ENCODE peak calls at places on chromosomes 7 and 10, in four cellular contexts. B is GM23338, T is upper lobe of right lung, Z is fibroblast of lung. O is an unnamed sample. For H3K27me3, the result is how much of the 10 kb centered on the place peaks cover.

GRCh38 chr10:114334301-114334700 is 70.0 kb downstream of the AFAP1L2 start:
- DNase-seq in B (peak), T (no peak), Z (peak), O (no peak)

GRCh38 chr7:9488555-9488954 is 1055.1 kb downstream of the NXPH1 start:
- DNase-seq in B (no peak), T (no peak), Z (peak), O (peak)

GRCh38 chr10:77833225-77833624 is 93.3 kb downstream of the DLG5 start:
- DNase-seq in B (no peak), T (no peak), Z (no peak), O (no peak)

GRCh38 chr7:132440126-132440525 is 136.1 kb downstream of the PLXNA4 start:
- DNase-seq in B (no peak), T (no peak), Z (no peak), O (no peak)

GRCh38 chr7:98286093-98286525 is 4.6 kb downstream of the BRI3 start:
- DNase-seq in B (no peak), T (peak), Z (peak), O (no peak)

GRCh38 chr10:104581884-104582603 is 59.0 kb upstream of the SORCS3 start:
- DNase-seq in B (no peak), T (no peak), Z (peak), O (peak)

GRCh38 chr7:132106491-132106890 is 469.8 kb downstream of the PLXNA4 start:
- DNase-seq in B (no peak), T (no peak), Z (no peak), O (no peak)

GRCh38 chr7:66050990-66051424 is 24.6 kb upstream of the ASL start:
- DNase-seq in B (no peak), T (peak), Z (peak), O (peak)

GRCh38 chr10:67115972-67116371 is 190.1 kb downstream of the LRRTM3 start:
- DNase-seq in B (no peak), T (no peak), Z (peak), O (peak)

GRCh38 chr7:92547579-92547978 is 19.0 kb downstream of the RBM48 start:
- DNase-seq in B (no peak), T (no peak), Z (no peak), O (no peak)

GRCh38 chr10:1788401-1788800 is 51.1 kb upstream of the ADARB2 start:
- DNase-seq in B (no peak), T (no peak), Z (no peak), O (no peak)

GRCh38 chr7:81140206-81140605 is 221.4 kb upstream of the SEMA3C start:
- DNase-seq in B (no peak), T (no peak), Z (no peak), O (no peak)

GRCh38 chr7:134355925-134356324 is 39.2 kb upstream of the SLC35B4 start:
- DNase-seq in B (no peak), T (no peak), Z (no peak), O (no peak)

GRCh38 chr7:104971290-104972071 is 42.5 kb upstream of the KMT2E start:
- DNase-seq in B (no peak), T (no peak), Z (peak), O (no peak)

GRCh38 chr7:81600608-81601007 is 169.2 kb downstream of the HGF start:
- DNase-seq in B (no peak), T (no peak), Z (peak), O (no peak)

GRCh38 chr10:34504534-34504933 is 310.6 kb downstream of the PARD3 start:
- DNase-seq in B (no peak), T (no peak), Z (peak), O (peak)

GRCh38 chr7:93890464-93891068 is at the start of gene TFPI2:
- DNase-seq in B (peak), T (peak), Z (peak), O (peak)

GRCh38 chr7:126718419-126718818 is 534.3 kb downstream of the GRM8 start:
- DNase-seq in B (no peak), T (no peak), Z (no peak), O (no peak)

GRCh38 chr7:104252409-104253134 is 44.8 kb upstream of the ORC5 start:
- DNase-seq in B (peak), T (no peak), Z (no peak), O (no peak)

GRCh38 chr10:79491171-79491835 is 21.0 kb upstream of the EIF5AL1 start:
- DNase-seq in B (peak), T (no peak), Z (no peak), O (no peak)
- TF ChIP-seq CTCF in B (peak), T (no peak), Z (no peak), O (no peak)

DNA sequence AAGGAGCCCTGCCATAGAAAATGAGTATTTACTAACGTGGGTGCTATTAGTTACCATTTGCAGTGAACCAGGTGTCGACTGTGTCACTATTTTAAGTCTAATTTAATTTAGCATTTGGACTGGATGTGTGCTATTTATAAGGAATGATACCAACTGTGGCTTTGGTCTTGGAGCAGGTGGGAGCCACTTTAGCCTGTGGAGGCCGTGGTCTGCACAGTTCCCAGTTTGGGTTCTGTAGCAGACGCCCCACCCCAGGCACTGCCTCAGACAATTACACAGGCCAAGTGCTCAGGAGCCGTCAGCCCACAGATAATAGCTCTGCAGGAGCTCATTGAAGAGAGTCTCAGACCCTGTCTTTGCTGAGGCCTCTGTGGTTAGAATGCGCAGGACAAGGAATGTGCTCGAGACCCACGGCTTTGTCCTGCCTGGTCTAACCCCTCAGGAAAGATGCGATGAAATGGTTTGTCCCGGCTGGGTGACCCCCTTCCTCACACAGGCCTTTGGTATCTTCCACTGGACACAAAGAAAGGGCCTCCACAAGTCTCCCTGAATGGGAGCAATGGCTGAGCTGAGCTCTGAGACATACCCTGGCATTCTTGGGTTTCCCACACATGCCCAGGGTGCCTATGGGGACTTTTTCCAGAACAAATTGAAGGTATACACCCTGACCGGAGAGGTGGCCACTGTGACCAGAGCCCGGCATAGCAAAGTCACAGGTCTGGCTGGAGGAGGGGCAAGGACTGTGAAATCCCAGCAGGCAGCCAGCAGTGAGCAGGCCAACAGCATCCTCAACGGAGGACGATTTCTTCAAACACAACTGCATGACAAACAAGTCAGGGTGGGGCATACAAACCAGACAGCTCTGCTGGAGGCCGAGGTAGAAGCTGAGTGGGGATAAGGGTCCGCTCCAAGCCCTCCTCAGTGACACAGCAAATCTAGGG is 251.2 kb downstream of the ARHGAP12 start:
- DNase-seq in B (peak), T (no peak), Z (peak), O (no peak)
- H3K4me3 ChIP-seq in B (no peak), T (no peak), Z (no peak), O (no peak)

GRCh38 chr10:111076191-111076681 is 593 bp upstream of the ADRA2A start:
- DNase-seq in B (peak), T (peak), Z (peak), O (no peak)
- H3K27me3 ChIP-seq in B (half or more), T (half or more), Z (under half), O (under half)

GRCh38 chr7:125061-125471 is 67.3 kb upstream of the FAM20C start:
- DNase-seq in B (no peak), T (no peak), Z (no peak), O (no peak)

GRCh38 chr7:126368-126767 is 66.0 kb upstream of the FAM20C start:
- DNase-seq in B (no peak), T (no peak), Z (no peak), O (no peak)

GRCh38 chr7:123237-123636 is 69.1 kb upstream of the FAM20C start:
- DNase-seq in B (no peak), T (no peak), Z (no peak), O (no peak)

GRCh38 chr7:125661-126060 is 66.7 kb upstream of the FAM20C start:
- DNase-seq in B (no peak), T (no peak), Z (peak), O (no peak)

DNA sequence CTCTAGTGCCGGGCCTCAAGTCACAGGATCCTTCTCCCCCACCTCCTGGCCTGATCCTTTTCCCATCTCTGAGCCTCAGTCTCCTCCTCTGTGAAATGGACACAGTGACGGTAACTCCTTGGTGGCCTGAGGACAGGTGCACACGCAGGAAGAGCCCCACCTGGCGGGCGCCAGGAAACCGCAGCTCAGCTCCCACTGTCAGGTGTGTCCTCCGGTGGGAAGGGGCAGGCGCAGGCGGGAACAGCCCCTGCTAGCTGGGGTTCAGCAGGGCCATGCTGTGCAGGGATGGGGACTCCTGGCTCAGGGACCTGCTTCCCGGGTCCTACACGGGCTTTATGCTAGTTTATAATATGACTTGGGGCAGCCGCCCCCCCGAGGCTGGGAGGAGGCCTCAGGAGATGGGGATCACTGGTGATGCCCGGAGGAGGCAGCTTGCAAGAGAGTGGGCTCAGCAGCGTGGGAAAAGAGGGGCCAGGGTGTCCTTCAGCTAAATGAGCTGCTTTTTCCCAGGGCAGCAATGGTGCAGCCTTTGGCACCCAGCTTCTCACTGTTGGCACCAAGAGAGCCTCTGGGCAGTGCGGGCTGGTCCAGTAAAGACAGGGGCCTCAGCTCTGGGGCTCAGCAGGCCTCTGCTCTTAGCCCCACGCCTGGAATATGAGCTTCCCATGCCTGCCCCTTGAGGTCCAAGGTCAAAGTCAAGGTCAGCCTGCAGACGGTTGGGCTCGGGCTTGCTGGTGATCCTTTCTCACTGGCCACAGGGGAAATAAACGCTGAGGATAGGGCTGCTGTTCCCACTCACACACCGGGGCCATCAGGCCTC is 68.0 kb upstream of the FAM20C start:
- DNase-seq in B (peak), T (no peak), Z (no peak), O (no peak)
- TF ChIP-seq CTCF in B (peak), T (no peak), Z (no peak), O (no peak)

GRCh38 chr10:86969421-86970041 is 1.2 kb downstream of the ADIRF start:
- DNase-seq in B (no peak), T (no peak), Z (no peak), O (no peak)

GRCh38 chr10:86970152-86970886 is 2.0 kb downstream of the ADIRF start:
- DNase-seq in B (peak), T (peak), Z (peak), O (no peak)

GRCh38 chr10:86972613-86973380 is 4.5 kb downstream of the ADIRF start:
- DNase-seq in B (no peak), T (no peak), Z (no peak), O (no peak)

GRCh38 chr10:86970887-86971145 is 2.5 kb downstream of the ADIRF start:
- DNase-seq in B (peak), T (no peak), Z (no peak), O (no peak)

DNA sequence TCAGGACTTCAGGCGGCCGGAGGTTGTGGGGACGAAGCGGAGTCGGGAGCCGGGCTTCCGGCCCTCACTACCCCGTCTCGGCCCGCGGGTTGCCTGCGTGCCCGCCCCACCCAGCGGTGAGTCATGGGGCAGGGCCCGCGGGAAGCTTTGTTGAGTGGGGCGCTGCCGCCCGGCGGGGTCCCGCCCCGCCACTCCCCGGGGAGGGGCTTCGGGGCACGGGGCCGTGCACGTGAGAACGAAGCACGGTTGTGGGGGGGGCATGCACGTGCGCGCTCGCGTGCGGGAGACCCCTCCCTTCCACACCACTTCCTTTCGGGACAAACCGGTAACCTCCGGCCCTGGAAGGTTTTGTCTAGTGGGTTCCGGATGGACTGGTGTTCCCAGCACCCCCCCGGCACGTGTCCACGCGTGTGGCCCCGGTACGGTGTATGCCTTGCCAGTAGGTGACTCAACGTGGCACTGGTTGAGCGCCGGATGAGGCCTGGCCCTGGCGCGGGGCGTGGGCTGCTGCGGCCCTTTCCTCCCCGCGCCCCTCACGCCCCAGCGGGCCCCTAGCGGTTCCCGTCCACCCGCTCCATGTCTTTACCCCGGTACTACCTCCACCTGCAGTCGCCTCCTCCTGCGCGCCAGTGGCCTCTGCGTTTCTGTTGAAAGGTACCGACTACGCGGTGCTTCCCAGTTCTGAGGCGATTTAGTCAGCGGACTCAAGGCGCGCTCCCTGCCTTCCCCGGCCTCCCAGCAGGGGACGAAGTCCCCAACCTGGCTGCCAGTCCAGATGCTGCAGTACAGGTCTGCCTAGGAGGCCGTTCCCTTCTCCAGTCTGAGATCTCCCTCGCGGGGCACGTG is 3.1 kb downstream of the ADIRF start:
- DNase-seq in B (peak), T (peak), Z (peak), O (peak)
- H3K4me3 ChIP-seq in B (peak), T (peak), Z (peak), O (peak)

GRCh38 chr7:158357898-158358821 is 229.5 kb downstream of the PTPRN2 start:
- DNase-seq in B (no peak), T (no peak), Z (no peak), O (no peak)

GRCh38 chr7:158358926-158359645 is 228.5 kb downstream of the PTPRN2 start:
- DNase-seq in B (no peak), T (no peak), Z (no peak), O (no peak)

GRCh38 chr7:158356454-158356853 is 231.2 kb downstream of the PTPRN2 start:
- DNase-seq in B (no peak), T (no peak), Z (no peak), O (no peak)

GRCh38 chr7:158355456-158356065 is 232.1 kb downstream of the PTPRN2 start:
- DNase-seq in B (peak), T (no peak), Z (no peak), O (no peak)

DNA sequence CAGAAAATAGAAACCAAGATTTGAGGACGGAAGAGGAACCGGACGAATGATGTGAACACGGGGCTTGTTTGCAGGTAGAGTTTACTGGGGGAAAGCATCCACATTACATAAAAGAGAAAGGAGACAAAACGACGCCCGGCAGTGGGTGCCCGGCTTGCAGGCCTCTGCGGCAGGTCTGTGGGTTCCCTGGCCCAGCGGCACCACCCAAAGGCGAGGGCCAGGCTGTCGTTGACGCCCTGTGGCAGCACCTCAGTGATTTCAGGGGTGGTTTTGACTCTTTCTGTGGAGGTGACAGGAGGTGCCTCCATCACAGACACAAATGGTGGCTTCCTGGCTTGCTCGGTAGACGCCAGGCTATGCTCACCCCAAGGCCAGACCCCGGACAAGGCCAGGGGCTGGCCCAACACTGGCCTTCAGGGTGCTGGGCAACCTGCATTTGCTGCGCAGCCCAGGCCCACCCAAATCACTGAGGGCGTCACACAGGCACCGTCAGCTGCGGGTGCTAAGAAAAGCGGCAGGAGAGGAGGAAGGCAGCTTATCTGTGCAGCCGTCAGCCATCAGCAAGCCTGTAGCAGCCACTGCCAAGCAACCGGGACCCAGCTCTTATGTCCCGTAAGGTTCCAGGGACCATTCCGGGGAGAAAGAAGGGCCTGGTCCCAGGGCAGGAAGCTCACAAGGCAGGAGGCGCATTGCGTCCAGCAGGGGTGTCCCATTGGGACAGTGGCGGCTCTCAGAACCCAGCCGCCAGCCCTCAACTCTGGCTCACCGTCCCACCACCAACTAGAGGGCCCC is 230.3 kb downstream of the PTPRN2 start:
- DNase-seq in B (no peak), T (no peak), Z (no peak), O (no peak)
- H3K27me3 ChIP-seq in B (under half), T (under half), Z (under half), O (under half)

DNA sequence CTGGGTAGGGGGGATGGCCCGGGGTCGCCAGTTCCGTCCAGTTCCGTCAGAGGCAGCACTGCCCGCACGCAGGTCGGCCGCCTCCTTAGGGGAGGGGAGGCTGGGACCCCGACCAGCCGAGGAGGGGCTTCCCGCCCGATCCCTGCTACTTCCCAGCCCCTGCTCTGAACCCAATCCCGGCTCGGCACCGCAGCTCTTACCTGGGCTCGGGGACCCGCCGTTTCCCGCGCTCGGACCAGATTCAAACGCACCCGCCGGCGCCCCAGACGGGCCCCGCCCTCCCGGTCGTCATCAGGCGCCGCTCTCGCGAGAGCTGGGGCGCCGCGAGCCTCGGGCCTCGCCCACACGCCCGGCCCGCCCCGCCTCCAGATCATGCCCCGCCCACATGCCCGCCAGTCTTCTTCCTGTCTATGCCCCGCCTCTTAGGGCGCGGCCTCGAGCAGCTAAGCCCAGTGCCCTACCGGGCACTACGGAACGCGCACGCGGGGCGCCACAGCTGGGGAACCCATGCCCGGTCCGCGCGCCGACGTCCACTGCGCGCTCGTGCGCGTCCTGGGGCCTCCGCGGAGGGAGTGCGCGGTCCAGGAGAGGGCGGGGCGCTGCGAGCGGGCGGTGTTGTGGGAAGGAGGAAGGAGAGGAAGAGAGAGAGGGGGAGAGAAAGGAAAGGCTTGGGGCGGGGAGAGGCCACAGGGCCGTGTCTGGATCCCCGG is at the start of gene NCAPG2:
- DNase-seq in B (peak), T (peak), Z (peak), O (peak)
- TF ChIP-seq CTCF in B (no peak), T (peak), Z (no peak), O (no peak)

GRCh38 chr10:97184971-97185325 is 811 bp downstream of the SLIT1 start:
- DNase-seq in B (peak), T (peak), Z (no peak), O (no peak)
- H3K4me3 ChIP-seq in B (peak), T (no peak), Z (no peak), O (no peak)

GRCh38 chr7:128919881-128920789 is 9.6 kb upstream of the KCP start:
- DNase-seq in B (peak), T (no peak), Z (no peak), O (no peak)
- H3K27me3 ChIP-seq in B (under half), T (under half), Z (under half), O (half or more)

GRCh38 chr7:31882187-31882586 is 188.0 kb downstream of the PDE1C start:
- DNase-seq in B (peak), T (no peak), Z (peak), O (no peak)
- TF ChIP-seq CTCF in B (peak), T (no peak), Z (no peak), O (no peak)

O was measured in kidney epithelial cell.